ENCODE peak calls at places on chromosomes 12 and 14, in four cellular contexts. X is WTC11, D is KG1, A is substantia nigra. F is an unnamed sample.
A peak's percentile ranks its signal among the peaks of the same experiment; 100 is the strongest.

GRCh38 chr12:109619002-109619604 is 45.5 kb downstream of the MVK start:
- DNase-seq in D (no peak), X (no peak), A (no peak), F (no peak)

GRCh38 chr14:72810201-72810600 is 83.7 kb downstream of the DPF3 start:
- DNase-seq in A (no peak), X (no peak), D (no peak), F (no peak)

GRCh38 chr12:123723765-123724164 is 11.6 kb downstream of the ATP6V0A2 start:
- DNase-seq in A (no peak), X (no peak), D (no peak), F (no peak)

GRCh38 chr14:64040044-64040443 is 187.2 kb downstream of the SYNE2 start:
- DNase-seq in X (no peak), A (no peak), D (no peak), F (no peak)

GRCh38 chr14:78927261-78927660 is 757.1 kb downstream of the NRXN3 start:
- DNase-seq in A (no peak), X (no peak), D (no peak), F (no peak)

GRCh38 chr12:38502420-38502819 is 185.8 kb downstream of the ALG10B start:
- DNase-seq in D (no peak), A (no peak), X (no peak), F (no peak)

GRCh38 chr12:82176761-82177490 is 181.3 kb downstream of the CCDC59 start:
- DNase-seq in D (no peak), X (no peak), A (no peak), F (no peak)

GRCh38 chr12:3560295-3560620 is 69.3 kb downstream of the PRMT8 start:
- DNase-seq in A (no peak), X (no peak), D (no peak), F (no peak)

GRCh38 chr12:29066061-29066588 is 83.0 kb upstream of the FAR2 start:
- DNase-seq in A (peak; percentile 61), X (no peak), D (no peak), F (peak; percentile 75)